ENCODE peak calls at places on chromosomes 6 and 20, in four cellular contexts. A is activated naive CD4-positive, alpha-beta T cell treated with anti-CD3 and anti-CD28 coated beads for 36 hours; F is M059J; D is fibroblast of villous mesenchyme. V is an unnamed sample.

GRCh38 chr6:43391448-43392031 is 22.1 kb upstream of the ZNF318 start:
- DNase-seq in D (peak), A (peak), F (peak), V (peak)

GRCh38 chr6:137697267-137697938 is 169.7 kb upstream of the TNFAIP3 start:
- DNase-seq in A (peak), F (peak), D (peak), V (peak)

GRCh38 chr6:170128811-170129681 is 161.8 kb downstream of the DLL1 start:
- DNase-seq in D (no peak), F (no peak), A (no peak), V (no peak)

GRCh38 chr20:34712525-34713192 is 8.5 kb downstream of the TP53INP2 start:
- DNase-seq in D (no peak), A (no peak), F (no peak), V (no peak)

GRCh38 chr6:21438237-21438985 is 155.1 kb upstream of the SOX4 start:
- DNase-seq in F (peak), A (peak), D (no peak), V (no peak)

GRCh38 chr6:490251-491037 is 98.9 kb downstream of the IRF4 start:
- DNase-seq in A (peak), D (no peak), F (no peak), V (no peak)

GRCh38 chr6:48928937-48929336 is 534.1 kb downstream of the MMUT start:
- DNase-seq in A (no peak), F (no peak), D (no peak), V (no peak)

GRCh38 chr6:10429638-10430427 is 15.0 kb upstream of the TFAP2A start:
- DNase-seq in D (peak), F (peak), A (peak), V (peak)

GRCh38 chr20:62652051-62652893 is 10.0 kb downstream of the SLCO4A1 start:
- DNase-seq in D (peak), F (peak), A (peak), V (peak)

GRCh38 chr6:85459224-85459901 is 9.5 kb downstream of the NT5E start:
- DNase-seq in F (peak), A (no peak), D (peak), V (peak)

GRCh38 chr6:133779916-133780315 is 109.0 kb upstream of the TCF21 start:
- DNase-seq in A (no peak), F (no peak), D (no peak), V (no peak)

GRCh38 chr20:4161447-4162251 is 146.3 kb upstream of the RNF24 start:
- DNase-seq in A (peak), D (no peak), F (peak), V (peak)

GRCh38 chr6:150272264-150272975 is 96.4 kb upstream of the IYD start:
- DNase-seq in D (no peak), F (no peak), A (no peak), V (no peak)

GRCh38 chr6:169529931-169530761 is 171.7 kb downstream of the WDR27 start:
- DNase-seq in D (peak), A (peak), F (peak), V (no peak)

GRCh38 chr20:44734938-44735337 is 10.7 kb upstream of the KCNK15 start:
- DNase-seq in A (no peak), D (peak), F (peak), V (peak)

GRCh38 chr6:24321538-24322162 is 36.2 kb downstream of the DCDC2 start:
- DNase-seq in D (peak), A (no peak), F (peak), V (peak)

GRCh38 chr20:11544029-11544678 is 373.5 kb upstream of the BTBD3 start:
- DNase-seq in F (peak), A (peak), D (peak), V (peak)

V was measured in mesenchymal stem cell.